ENCODE peak calls at places on chromosomes 1 and 21, in seven cellular contexts. A is DND-41, Z is fibroblast of lung, N is mesenchymal stem cell, C is HepG2, K is hepatocyte, S is PC-9. H is an unnamed sample.

GRCh38 chr21:39125752-39126485 is 57.3 kb downstream of the PSMG1 start:
- DNase-seq in S (peak), N (peak), K (peak), Z (peak), A (peak), C (peak), H (no peak)

GRCh38 chr1:114156538-114157274 is 3.0 kb upstream of the SYT6 start:
- DNase-seq in N (no peak), Z (no peak), S (no peak), C (no peak), K (no peak), A (peak), H (no peak)

GRCh38 chr1:191690931-191691330 is 467.3 kb upstream of the RGS18 start:
- DNase-seq in A (no peak), C (no peak), K (peak), S (no peak), Z (no peak), N (no peak), H (no peak)

GRCh38 chr1:43304287-43304615 is 3.5 kb downstream of the TIE1 start:
- DNase-seq in Z (no peak), C (no peak), N (no peak), S (no peak), K (no peak), A (no peak), H (no peak)

GRCh38 chr1:14815175-14815882 is 216.8 kb downstream of the KAZN start:
- DNase-seq in A (no peak), K (no peak), S (no peak), C (no peak), Z (no peak), N (no peak), H (no peak)

GRCh38 chr1:205813755-205814058 is 709 bp upstream of the SLC41A1 start:
- DNase-seq in A (no peak), C (no peak), K (no peak), S (no peak), N (no peak), Z (peak), H (peak)

GRCh38 chr1:1315435-1315901 is 7.1 kb downstream of the PUSL1 start:
- DNase-seq in A (no peak), C (no peak), K (no peak), N (no peak), S (no peak), Z (no peak), H (no peak)

GRCh38 chr1:6554031-6554906 is at the start of gene NOL9:
- DNase-seq in N (peak), A (peak), S (peak), Z (peak), C (peak), K (peak), H (peak)

GRCh38 chr1:80987106-80987505 is 813.6 kb upstream of the ADGRL2 start:
- DNase-seq in K (no peak), N (no peak), Z (peak), A (no peak), C (no peak), S (no peak), H (peak)

GRCh38 chr1:42737257-42737656 is 2.8 kb downstream of the CLDN19 start:
- DNase-seq in K (no peak), S (peak), Z (no peak), C (no peak), A (no peak), N (no peak), H (no peak)

GRCh38 chr1:109397451-109398342 is at the start of gene SORT1:
- DNase-seq in N (peak), K (peak), Z (peak), S (peak), A (peak), C (peak), H (no peak)

GRCh38 chr1:50667710-50668356 is 244.6 kb upstream of the DMRTA2 start:
- DNase-seq in Z (peak), A (no peak), K (no peak), C (no peak), N (no peak), S (no peak), H (no peak)

GRCh38 chr21:29238967-29239289 is 59.8 kb upstream of the BACH1 start:
- DNase-seq in N (peak), S (no peak), K (no peak), A (no peak), Z (peak), C (no peak), H (no peak)

GRCh38 chr1:58823481-58824010 is 39.7 kb upstream of the JUN start:
- DNase-seq in Z (peak), N (peak), A (no peak), S (peak), C (no peak), K (peak), H (no peak)

GRCh38 chr1:211625040-211625439 is 46.1 kb upstream of the SLC30A1 start:
- DNase-seq in A (no peak), C (peak), Z (peak), N (peak), K (no peak), S (no peak), H (no peak)

GRCh38 chr1:27572679-27573426 is 31.1 kb downstream of the AHDC1 start:
- DNase-seq in N (peak), A (no peak), K (peak), Z (no peak), C (no peak), S (no peak), H (no peak)

GRCh38 chr1:202016022-202016624 is 5.7 kb downstream of the ELF3 start:
- DNase-seq in S (no peak), K (no peak), Z (peak), C (no peak), A (no peak), N (no peak), H (no peak)

GRCh38 chr1:3019516-3020051 is 1.7 kb upstream of the ACTRT2 start:
- DNase-seq in C (no peak), N (no peak), K (no peak), A (no peak), Z (no peak), S (no peak), H (no peak)

GRCh38 chr1:150805899-150806298 is 2.2 kb downstream of the CTSK start:
- DNase-seq in Z (no peak), N (no peak), C (no peak), A (no peak), S (no peak), K (no peak), H (no peak)

DNA sequence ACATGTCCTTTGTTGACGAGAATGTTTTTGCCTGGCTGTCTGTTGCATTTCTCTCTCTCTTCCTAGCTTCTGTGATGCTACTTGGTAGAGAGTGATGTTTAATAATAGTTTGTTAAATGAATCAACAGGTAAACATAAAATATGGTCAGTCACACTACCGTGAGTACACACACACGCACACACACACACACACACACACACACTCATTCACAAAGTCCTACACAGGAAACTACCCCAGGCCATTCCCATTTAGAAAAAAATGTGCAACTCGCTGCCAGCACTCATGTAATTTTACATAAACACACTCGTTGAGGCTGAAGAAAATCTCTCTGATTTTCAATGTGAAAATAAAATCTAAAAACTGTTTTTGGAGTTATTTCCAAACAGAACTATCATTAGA is 38.7 kb downstream of the RUNX1 start:
- DNase-seq in K (no peak), C (no peak), S (no peak), N (no peak), A (peak), Z (no peak), H (no peak)
- H3K4me2 ChIP-seq in K (no peak), C (no peak), S (no peak), N (no peak), A (peak), Z (no peak), H (no peak)

GRCh38 chr1:222627232-222627631 is 9.3 kb downstream of the MIA3 start:
- DNase-seq in Z (no peak), S (no peak), C (no peak), K (no peak), N (no peak), A (no peak), H (no peak)
- H3K4me2 ChIP-seq in Z (no peak), S (no peak), C (no peak), K (no peak), N (no peak), A (no peak), H (no peak)

GRCh38 chr1:200173097-200173629 is 145.7 kb downstream of the NR5A2 start:
- DNase-seq in C (no peak), A (no peak), K (no peak), S (no peak), Z (no peak), N (no peak), H (no peak)
- H3K4me2 ChIP-seq in C (no peak), A (no peak), K (no peak), S (no peak), Z (no peak), N (no peak), H (no peak)

GRCh38 chr1:218658294-218658693 is 313.2 kb downstream of the TGFB2 start:
- DNase-seq in C (no peak), S (no peak), Z (no peak), K (no peak), A (no peak), N (no peak), H (no peak)

GRCh38 chr1:218660678-218661053 is 315.5 kb downstream of the TGFB2 start:
- DNase-seq in C (no peak), K (peak), N (peak), A (no peak), S (peak), Z (peak), H (peak)

GRCh38 chr1:218658899-218659298 is 313.8 kb downstream of the TGFB2 start:
- DNase-seq in K (no peak), C (no peak), S (peak), A (no peak), N (peak), Z (peak), H (peak)

GRCh38 chr1:218659911-218660677 is 315.0 kb downstream of the TGFB2 start:
- DNase-seq in A (no peak), N (peak), K (no peak), S (peak), Z (no peak), C (no peak), H (no peak)

DNA sequence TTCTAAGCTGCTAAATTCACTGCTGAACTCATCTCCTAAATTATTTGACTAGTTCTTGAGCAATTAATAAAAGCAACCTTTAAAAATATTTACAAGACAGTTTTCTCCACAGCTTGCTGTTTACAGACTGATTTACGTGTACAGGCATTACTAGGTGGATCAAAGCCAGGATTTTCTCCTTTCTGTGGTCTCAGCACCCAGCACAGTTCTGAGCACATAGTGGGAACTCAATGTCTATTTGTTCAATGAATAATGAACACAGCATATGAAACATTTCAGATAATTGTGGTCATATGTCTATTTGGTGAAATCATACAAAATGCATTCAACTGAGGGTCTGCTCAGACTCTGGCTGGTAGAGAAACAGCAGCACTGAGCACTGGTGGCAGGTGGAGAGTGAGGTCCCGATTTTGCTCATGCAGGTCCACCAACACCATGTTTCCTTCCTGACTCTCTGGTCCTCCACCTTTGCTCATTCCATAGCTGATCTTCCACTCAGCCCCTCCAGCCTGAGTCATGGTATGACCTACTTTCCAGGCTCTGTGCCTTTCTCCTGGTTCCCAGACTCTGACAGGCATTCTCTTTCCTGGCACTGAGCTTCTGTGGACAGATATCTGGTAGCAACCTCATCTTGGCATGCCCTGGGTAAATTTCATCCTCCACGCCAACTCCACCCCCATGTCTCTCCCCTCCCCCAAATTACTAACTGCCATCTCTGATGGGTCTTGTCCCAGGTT is 311.3 kb downstream of the TGFB2 start:
- DNase-seq in S (no peak), A (no peak), K (no peak), C (no peak), Z (no peak), N (no peak), H (no peak)
- H3K4me2 ChIP-seq in S (no peak), A (no peak), K (no peak), C (no peak), Z (no peak), N (no peak), H (no peak)

DNA sequence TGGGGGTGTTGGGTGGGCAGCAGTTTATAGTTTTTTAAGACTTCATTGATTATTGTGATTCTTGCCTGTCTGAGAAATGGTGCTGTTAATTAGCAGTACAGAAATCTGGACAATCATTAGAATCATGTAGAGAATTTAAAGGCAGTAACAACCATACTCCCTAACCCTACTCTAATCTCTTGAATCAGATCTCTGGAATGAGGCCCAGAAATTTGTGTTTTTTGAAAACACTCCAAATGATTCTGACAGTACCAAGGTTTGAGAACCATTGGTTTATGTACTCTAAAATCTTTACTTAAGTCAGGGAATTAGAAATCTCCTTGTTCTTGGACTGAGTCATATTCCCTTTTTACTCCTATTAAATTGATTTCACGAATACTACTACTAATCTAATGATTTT is 24.0 kb downstream of the FNBP1L start:
- DNase-seq in K (no peak), N (peak), C (no peak), A (no peak), Z (peak), S (no peak), H (no peak)
- H3K4me2 ChIP-seq in K (peak), N (no peak), C (no peak), A (no peak), Z (no peak), S (no peak), H (no peak)

GRCh38 chr1:165235158-165235776 is 121.2 kb downstream of the LMX1A start:
- DNase-seq in Z (no peak), N (no peak), S (no peak), K (peak), A (no peak), C (no peak), H (no peak)
- H3K4me2 ChIP-seq in Z (no peak), N (peak), S (no peak), K (peak), A (no peak), C (peak), H (peak)

GRCh38 chr21:42684109-42684916 is 30.9 kb downstream of the PDE9A start:
- DNase-seq in S (no peak), N (no peak), A (peak), K (no peak), C (no peak), Z (no peak), H (no peak)
- H3K4me2 ChIP-seq in S (no peak), N (no peak), A (peak), K (no peak), C (no peak), Z (no peak), H (no peak)

DNA sequence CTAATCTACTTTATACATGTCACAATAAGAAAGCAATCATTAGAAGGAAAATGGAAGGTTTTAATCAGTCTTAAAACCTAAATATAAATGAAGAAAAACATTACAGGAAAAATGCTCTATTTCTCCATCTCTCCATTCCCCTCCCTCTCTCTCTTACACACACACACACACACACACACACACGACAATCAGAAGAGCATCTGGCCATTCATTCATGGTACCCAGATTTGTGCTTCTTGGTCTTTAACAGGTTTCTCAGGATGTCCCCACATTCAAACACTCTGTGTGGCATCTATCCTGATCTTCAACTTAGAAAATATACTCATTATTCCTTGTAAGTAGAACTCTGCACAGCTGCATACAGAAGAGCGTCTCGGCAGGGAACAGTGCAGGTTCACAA is 801 bp downstream of the LRRC40 start:
- DNase-seq in A (no peak), S (no peak), N (peak), Z (peak), K (no peak), C (no peak), H (no peak)
- H3K4me2 ChIP-seq in A (peak), S (peak), N (peak), Z (peak), K (peak), C (peak), H (peak)